ENCODE peak calls at places on chromosomes 16 and 17, in six cellular contexts. M is T-helper 17 cell; N is GM12878; G is effector memory CD8-positive, alpha-beta T cell; X is activated naive CD4-positive, alpha-beta T cell treated with anti-CD3 and anti-CD28 coated beads, Interleukin-2, amount 50 U/mL, for 72 hours; F is B cell. U is an unnamed sample.
A peak's percentile ranks its signal among the peaks of the same experiment; 100 is the strongest.

GRCh38 chr16:30715777-30716445 is 16.9 kb downstream of the SRCAP start:
- ATAC-seq in M (peak; percentile 92), N (peak; percentile 75), G (peak; percentile 99), X (peak; percentile 99), F (peak; percentile 96), U (no peak)

GRCh38 chr17:58666858-58667267 is 25.0 kb downstream of the TEX14 start:
- ATAC-seq in M (peak; percentile 73), N (no peak), G (peak; percentile 42), X (peak; percentile 71), F (peak; percentile 43), U (no peak)

GRCh38 chr17:57264776-57265175 is 8.5 kb downstream of the MSI2 start:
- ATAC-seq in M (no peak), N (no peak), G (no peak), X (no peak), F (no peak), U (no peak)

GRCh38 chr17:76568771-76569170 is 16.9 kb downstream of the ST6GALNAC2 start:
- ATAC-seq in M (no peak), N (no peak), G (no peak), X (no peak), F (no peak), U (no peak)

GRCh38 chr16:88983771-88984687 is 7.0 kb upstream of the CBFA2T3 start:
- ATAC-seq in M (no peak), N (peak; percentile 73), G (peak; percentile 26), X (peak; percentile 55), F (peak; percentile 77), U (no peak)

GRCh38 chr17:78689029-78689428 is 93.0 kb downstream of the CYTH1 start:
- ATAC-seq in M (peak; percentile 43), N (peak; percentile 63), G (peak; percentile 49), X (no peak), F (no peak), U (no peak)

GRCh38 chr17:13462161-13462560 is 139.6 kb downstream of the HS3ST3A1 start:
- ATAC-seq in M (no peak), N (no peak), G (no peak), X (no peak), F (no peak), U (peak; percentile 59)

GRCh38 chr17:6061290-6061689 is 8.9 kb upstream of the WSCD1 start:
- ATAC-seq in M (no peak), N (no peak), G (no peak), X (no peak), F (no peak), U (no peak)

GRCh38 chr16:31181102-31181830 is 1.3 kb downstream of the FUS start:
- ATAC-seq in M (no peak), N (peak; percentile 0), G (no peak), X (peak; percentile 7), F (no peak), U (peak; percentile 5)

GRCh38 chr17:48779421-48779820 is 37.6 kb downstream of the TTLL6 start:
- ATAC-seq in M (no peak), N (no peak), G (no peak), X (no peak), F (no peak), U (no peak)